ENCODE peak calls at places on chromosome 4, in four cellular contexts. R, H, U and T are unnamed samples.

GRCh38 chr4:34043131-34043530 is 2201.2 kb downstream of the ARAP2 start:
- DNase-seq in R (no peak), U (no peak), H (no peak), T (no peak)

GRCh38 chr4:163332526-163333405 is at the start of gene NPY1R:
- DNase-seq in U (peak), H (peak), R (peak), T (peak)

GRCh38 chr4:113633467-113633866 is 128.1 kb downstream of the CAMK2D start:
- DNase-seq in U (no peak), R (no peak), H (no peak), T (no peak)

GRCh38 chr4:127623755-127624087 is 9.0 kb upstream of the INTU start:
- DNase-seq in H (no peak), U (no peak), R (no peak), T (no peak)

GRCh38 chr4:38612996-38613395 is 51.0 kb upstream of the KLF3 start:
- DNase-seq in R (no peak), U (no peak), H (no peak), T (no peak)

GRCh38 chr4:177051473-177052060 is 258.1 kb upstream of the NEIL3 start:
- DNase-seq in H (peak), R (peak), U (peak), T (peak)

GRCh38 chr4:98289375-98289774 is 28.2 kb downstream of the RAP1GDS1 start:
- DNase-seq in H (no peak), R (no peak), U (no peak), T (no peak)

GRCh38 chr4:85776579-85776978 is 301.6 kb downstream of the ARHGAP24 start:
- DNase-seq in U (no peak), R (no peak), H (no peak), T (no peak)

GRCh38 chr4:85823295-85823694 is 348.3 kb downstream of the ARHGAP24 start:
- DNase-seq in H (no peak), U (no peak), R (no peak), T (peak)

GRCh38 chr4:93835929-93836328 is 7.4 kb downstream of the ATOH1 start:
- DNase-seq in U (no peak), H (no peak), R (no peak), T (no peak)

GRCh38 chr4:15482346-15482745 is 12.7 kb downstream of the CC2D2A start:
- DNase-seq in R (no peak), U (no peak), H (no peak), T (no peak)

GRCh38 chr4:76373919-76374552 is 46.9 kb downstream of the CCDC158 start:
- DNase-seq in H (no peak), R (no peak), U (no peak), T (no peak)

GRCh38 chr4:125316391-125316780 is 1.6 kb downstream of the FAT4 start:
- DNase-seq in U (no peak), R (peak), H (no peak), T (peak)

GRCh38 chr4:17368408-17368807 is 143.5 kb downstream of the QDPR start:
- DNase-seq in R (no peak), U (no peak), H (no peak), T (no peak)

GRCh38 chr4:38223801-38224236 is 263.6 kb downstream of the PTTG2 start:
- DNase-seq in R (no peak), H (no peak), U (peak), T (no peak)

DNA sequence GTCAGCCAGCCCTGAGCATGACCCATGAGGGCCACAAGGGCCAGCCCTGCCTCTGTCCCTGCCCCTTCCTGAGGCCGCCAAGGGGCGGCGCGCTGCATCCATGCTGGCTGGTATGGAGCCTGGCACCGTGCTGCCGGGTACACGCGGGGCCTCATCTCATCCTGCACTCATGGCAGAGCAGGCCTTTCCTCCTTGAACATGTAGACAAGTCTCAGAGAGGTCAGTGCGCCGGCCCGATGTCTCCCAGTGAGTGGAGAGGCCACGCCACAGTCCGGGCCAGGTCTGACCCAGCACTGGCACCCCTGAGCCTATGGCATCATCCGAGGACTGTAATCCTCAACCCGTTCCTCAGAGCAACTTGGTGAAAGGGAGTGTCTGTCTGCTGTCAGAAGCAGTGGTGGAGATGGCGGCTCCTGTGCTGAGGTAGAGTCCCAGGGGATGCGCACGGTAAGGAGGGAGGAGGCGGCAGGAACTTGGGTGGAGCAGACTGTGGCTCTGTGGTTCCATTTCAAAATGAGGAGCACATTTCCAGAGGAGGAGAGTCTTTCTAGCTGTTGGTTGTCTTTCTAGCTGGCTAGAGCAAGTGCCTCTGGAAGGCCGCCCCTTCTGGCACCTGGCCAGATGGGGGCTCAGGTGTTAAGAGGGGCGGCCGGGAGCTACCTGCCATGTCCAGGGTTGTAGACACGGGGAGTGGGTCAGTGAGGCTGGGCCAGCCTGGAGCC is 32.8 kb downstream of the TRMT44 start:
- DNase-seq in U (no peak), H (no peak), R (no peak), T (peak)
- TF ChIP-seq FOXJ3 in U (no peak), H (no peak), R (no peak), T (no peak)

DNA sequence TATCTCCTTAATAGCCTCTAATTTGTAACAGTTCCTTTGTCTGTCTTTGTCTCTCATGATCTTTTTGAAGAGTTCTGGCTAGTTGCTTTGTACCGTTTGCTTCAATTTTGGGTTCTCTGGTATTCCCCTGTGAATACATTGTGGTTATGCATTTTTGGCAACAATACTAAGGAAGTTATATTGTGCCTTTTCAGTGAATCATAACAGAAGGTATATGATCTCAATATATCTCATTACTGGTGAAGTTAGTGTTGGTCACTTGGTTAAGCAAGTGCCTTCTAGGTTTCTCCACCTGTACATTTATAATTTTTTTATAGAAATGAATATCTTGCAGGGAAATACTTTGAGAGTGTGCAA is 48.6 kb downstream of the DCLK2 start:
- DNase-seq in H (no peak), U (no peak), R (no peak), T (no peak)
- TF ChIP-seq FOXJ3 in H (no peak), U (no peak), R (no peak), T (no peak)

GRCh38 chr4:56821394-56822263 is at the start of gene SPINK2:
- DNase-seq in U (no peak), R (peak), H (peak), T (peak)
- TF ChIP-seq FOXJ3 in U (no peak), R (no peak), H (no peak), T (no peak)

GRCh38 chr4:2647403-2648158 is 108.6 kb downstream of the TNIP2 start:
- DNase-seq in R (no peak), H (no peak), U (no peak), T (no peak)
- TF ChIP-seq FOXJ3 in R (no peak), H (no peak), U (no peak), T (no peak)

GRCh38 chr4:25792200-25792791 is 70.5 kb downstream of the SEL1L3 start:
- DNase-seq in H (peak), U (peak), R (peak), T (peak)
- TF ChIP-seq FOXJ3 in H (no peak), U (no peak), R (no peak), T (no peak)

DNA sequence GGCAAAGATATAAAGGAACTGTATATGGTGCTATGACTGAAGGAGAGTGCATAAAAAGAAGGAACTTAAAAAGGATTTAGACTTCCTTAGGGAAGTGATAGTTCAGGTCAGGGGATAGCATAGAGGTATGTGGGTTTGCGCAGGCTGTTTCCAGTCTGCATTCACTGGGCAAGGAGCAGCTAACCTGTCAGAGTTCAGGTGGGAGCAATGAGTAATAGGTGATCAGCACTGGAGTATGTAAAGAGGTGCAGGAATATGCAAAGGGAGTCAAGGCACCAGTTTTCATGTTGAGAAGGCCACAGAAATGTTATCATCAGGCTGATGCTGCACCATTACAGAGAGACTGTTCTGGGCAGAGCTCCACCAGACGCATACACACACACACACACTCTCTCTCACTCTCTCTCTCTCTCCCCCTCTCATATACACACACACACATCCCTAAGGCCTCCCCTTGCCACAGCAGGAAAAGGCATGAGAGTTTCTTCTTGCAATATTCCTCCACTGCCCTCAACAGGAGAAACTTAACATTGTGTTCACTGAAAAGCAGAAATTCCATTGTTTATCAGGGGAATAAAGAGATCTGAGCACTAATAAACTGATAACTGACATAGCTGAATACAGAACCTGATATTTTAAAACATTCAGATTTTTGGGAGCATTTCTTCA is 256.4 kb upstream of the GRID2 start:
- DNase-seq in U (no peak), R (no peak), H (no peak), T (peak)
- TF ChIP-seq FOXJ3 in U (no peak), R (no peak), H (no peak), T (no peak)

GRCh38 chr4:150078041-150078995 is at the start of gene DCLK2:
- DNase-seq in R (peak), H (peak), U (no peak), T (peak)

GRCh38 chr4:150080875-150081274 is 2.6 kb downstream of the DCLK2 start:
- DNase-seq in U (peak), H (no peak), R (no peak), T (no peak)

GRCh38 chr4:150078996-150079581 is 844 bp downstream of the DCLK2 start:
- DNase-seq in H (no peak), R (peak), U (no peak), T (peak)

GRCh38 chr4:150080335-150080734 is 2.1 kb downstream of the DCLK2 start:
- DNase-seq in H (no peak), U (no peak), R (no peak), T (no peak)

DNA sequence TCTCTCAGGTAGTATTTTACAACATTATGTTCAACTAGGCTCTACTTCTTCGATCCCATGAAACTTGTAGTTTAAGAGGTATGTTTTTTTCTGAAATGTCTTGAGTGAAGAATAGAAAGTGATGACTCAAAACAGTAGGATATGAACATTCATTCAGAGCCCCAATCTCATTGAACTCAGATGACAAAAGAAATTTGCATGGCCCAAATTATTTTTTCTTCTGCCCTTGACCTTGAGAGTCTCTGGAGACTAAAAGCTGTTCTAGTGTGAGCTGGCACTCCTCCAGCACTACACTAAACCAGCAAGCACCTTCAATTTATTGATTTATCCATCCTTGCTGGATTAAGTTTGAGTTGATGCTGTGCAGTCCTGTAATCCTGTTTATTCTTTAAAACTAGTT is 4.0 kb downstream of the DCLK2 start:
- DNase-seq in H (no peak), R (no peak), U (no peak), T (no peak)
- TF ChIP-seq FOXJ3 in H (no peak), R (no peak), U (no peak), T (no peak)

GRCh38 chr4:121668368-121669162 is 28.2 kb downstream of the ANXA5 start:
- DNase-seq in U (no peak), R (no peak), H (no peak), T (no peak)
- TF ChIP-seq FOXJ3 in U (no peak), R (no peak), H (no peak), T (no peak)

GRCh38 chr4:111636961-111637556 is 508.2 kb upstream of the FAM241A start:
- DNase-seq in H (no peak), R (no peak), U (no peak), T (no peak)

GRCh38 chr4:111639876-111640275 is 505.4 kb upstream of the FAM241A start:
- DNase-seq in U (no peak), R (no peak), H (no peak), T (no peak)

GRCh38 chr4:111639120-111639519 is 506.1 kb upstream of the FAM241A start:
- DNase-seq in U (no peak), R (no peak), H (no peak), T (no peak)

GRCh38 chr4:111641813-111642579 is 503.3 kb upstream of the FAM241A start:
- DNase-seq in U (peak), R (peak), H (peak), T (peak)
- TF ChIP-seq FOXJ3 in U (no peak), R (no peak), H (no peak), T (no peak)

GRCh38 chr4:148094149-148094548 is 348.1 kb downstream of the NR3C2 start:
- DNase-seq in H (no peak), U (no peak), R (no peak), T (no peak)
- TF ChIP-seq FOXJ3 in H (no peak), U (no peak), R (no peak), T (no peak)